ENCODE peak calls at places on chromosome 12, in seven cellular contexts. One of them, this sample, is unnamed.

GRCh38 chr12:55736780-55737580 is 5.9 kb upstream of the GDF11 start:
- DNase-seq in GM12891: no peak
- DNase-seq in T47D: no peak
- DNase-seq in renal cortical epithelial cell: peak; percentile 80
- DNase-seq in effector CD4-positive, alpha-beta T cell: no peak
- DNase-seq in fibroblast of lung: peak; percentile 55
- DNase-seq in Peyer's patch: peak; percentile 76
- DNase-seq in this sample: peak; percentile 78

GRCh38 chr12:108804361-108804949 is 52.9 kb downstream of the SSH1 start:
- DNase-seq in GM12891: no peak
- DNase-seq in effector CD4-positive, alpha-beta T cell: no peak
- DNase-seq in renal cortical epithelial cell: no peak
- DNase-seq in fibroblast of lung: peak; percentile 93
- DNase-seq in Peyer's patch: no peak
- DNase-seq in T47D: no peak
- DNase-seq in this sample: no peak

GRCh38 chr12:78802593-78802992 is 62.0 kb upstream of the SYT1 start:
- DNase-seq in effector CD4-positive, alpha-beta T cell: no peak
- DNase-seq in GM12891: no peak
- DNase-seq in T47D: no peak
- DNase-seq in renal cortical epithelial cell: peak; percentile 32
- DNase-seq in fibroblast of lung: peak; percentile 98
- DNase-seq in Peyer's patch: no peak
- DNase-seq in this sample: no peak

GRCh38 chr12:120228291-120229070 is 27.6 kb upstream of the RPLP0 start:
- DNase-seq in effector CD4-positive, alpha-beta T cell: peak; percentile 89
- DNase-seq in renal cortical epithelial cell: peak; percentile 66
- DNase-seq in fibroblast of lung: peak; percentile 70
- DNase-seq in GM12891: peak; percentile 86
- DNase-seq in T47D: peak; percentile 87
- DNase-seq in Peyer's patch: peak; percentile 77
- DNase-seq in this sample: peak; percentile 69

GRCh38 chr12:116948298-116948697 is 37.5 kb downstream of the FBXW8 start:
- DNase-seq in effector CD4-positive, alpha-beta T cell: no peak
- DNase-seq in GM12891: no peak
- DNase-seq in fibroblast of lung: no peak
- DNase-seq in renal cortical epithelial cell: no peak
- DNase-seq in Peyer's patch: no peak
- DNase-seq in T47D: no peak
- DNase-seq in this sample: no peak

GRCh38 chr12:41552507-41553047 is 364.5 kb downstream of the PDZRN4 start:
- DNase-seq in renal cortical epithelial cell: peak; percentile 61
- DNase-seq in effector CD4-positive, alpha-beta T cell: no peak
- DNase-seq in GM12891: no peak
- DNase-seq in Peyer's patch: no peak
- DNase-seq in T47D: no peak
- DNase-seq in fibroblast of lung: peak; percentile 54
- DNase-seq in this sample: peak; percentile 11

GRCh38 chr12:67477682-67478265 is 170.8 kb upstream of the DYRK2 start:
- DNase-seq in Peyer's patch: no peak
- DNase-seq in GM12891: no peak
- DNase-seq in fibroblast of lung: no peak
- DNase-seq in renal cortical epithelial cell: no peak
- DNase-seq in effector CD4-positive, alpha-beta T cell: no peak
- DNase-seq in T47D: no peak
- DNase-seq in this sample: no peak

GRCh38 chr12:20214286-20214685 is 154.1 kb upstream of the PDE3A start:
- DNase-seq in Peyer's patch: no peak
- DNase-seq in fibroblast of lung: peak; percentile 18
- DNase-seq in T47D: no peak
- DNase-seq in GM12891: no peak
- DNase-seq in effector CD4-positive, alpha-beta T cell: no peak
- DNase-seq in renal cortical epithelial cell: peak; percentile 52
- DNase-seq in this sample: no peak

GRCh38 chr12:123530683-123531082 is 2.8 kb downstream of the RILPL1 start:
- DNase-seq in T47D: no peak
- DNase-seq in GM12891: no peak
- DNase-seq in Peyer's patch: no peak
- DNase-seq in renal cortical epithelial cell: no peak
- DNase-seq in effector CD4-positive, alpha-beta T cell: no peak
- DNase-seq in fibroblast of lung: no peak
- DNase-seq in this sample: no peak

GRCh38 chr12:58306266-58306995 is 365.1 kb downstream of the ATP23 start:
- DNase-seq in Peyer's patch: no peak
- DNase-seq in renal cortical epithelial cell: no peak
- DNase-seq in fibroblast of lung: no peak
- DNase-seq in T47D: no peak
- DNase-seq in effector CD4-positive, alpha-beta T cell: no peak
- DNase-seq in GM12891: no peak
- DNase-seq in this sample: no peak

GRCh38 chr12:93376436-93377251 is 1.1 kb upstream of the NUDT4 start:
- DNase-seq in renal cortical epithelial cell: peak; percentile 66
- DNase-seq in Peyer's patch: no peak
- DNase-seq in GM12891: no peak
- DNase-seq in effector CD4-positive, alpha-beta T cell: no peak
- DNase-seq in fibroblast of lung: peak; percentile 16
- DNase-seq in T47D: no peak
- DNase-seq in this sample: no peak

GRCh38 chr12:42442328-42442759 is 116.4 kb downstream of the PPHLN1 start:
- DNase-seq in GM12891: no peak
- DNase-seq in fibroblast of lung: no peak
- DNase-seq in T47D: no peak
- DNase-seq in renal cortical epithelial cell: no peak
- DNase-seq in Peyer's patch: no peak
- DNase-seq in effector CD4-positive, alpha-beta T cell: no peak
- DNase-seq in this sample: no peak

GRCh38 chr12:31214626-31215520 is 111.1 kb downstream of the SINHCAF start:
- DNase-seq in Peyer's patch: no peak
- DNase-seq in T47D: no peak
- DNase-seq in fibroblast of lung: peak; percentile 39
- DNase-seq in effector CD4-positive, alpha-beta T cell: no peak
- DNase-seq in GM12891: no peak
- DNase-seq in renal cortical epithelial cell: no peak
- DNase-seq in this sample: no peak

GRCh38 chr12:24719293-24719721 is 229.6 kb downstream of the BCAT1 start:
- DNase-seq in T47D: no peak
- DNase-seq in Peyer's patch: no peak
- DNase-seq in effector CD4-positive, alpha-beta T cell: no peak
- DNase-seq in fibroblast of lung: peak; percentile 83
- DNase-seq in GM12891: no peak
- DNase-seq in renal cortical epithelial cell: peak; percentile 81
- DNase-seq in this sample: no peak